ENCODE peak calls at places on chromosomes 12 and 14, in six cellular contexts. O is GM23338, M is cardiac muscle cell, N is dorsolateral prefrontal cortex, Y is AG10803, K is testis. G is an unnamed sample.
A peak's percentile ranks its signal among the peaks of the same experiment; 100 is the strongest.

GRCh38 chr14:99809376-99809775 is 16.2 kb downstream of the EML1 start:
- DNase-seq in O (no peak), M (peak; percentile 95), N (peak; percentile 56), Y (peak; percentile 94), K (no peak), G (no peak)

GRCh38 chr14:34029921-34030334 is 79.1 kb upstream of the EGLN3 start:
- DNase-seq in O (peak; percentile 20), M (peak; percentile 88), N (no peak), Y (peak; percentile 54), K (peak; percentile 67), G (no peak)

GRCh38 chr12:69405466-69405865 is 45.9 kb downstream of the YEATS4 start:
- DNase-seq in O (no peak), M (peak; percentile 95), N (no peak), Y (peak; percentile 92), K (no peak), G (peak; percentile 95)

GRCh38 chr12:24695657-24696329 is 253.1 kb downstream of the BCAT1 start:
- DNase-seq in O (no peak), M (peak; percentile 25), N (no peak), Y (no peak), K (no peak), G (no peak)

GRCh38 chr14:61188936-61189808 is 92.0 kb downstream of the TMEM30B start:
- DNase-seq in O (peak; percentile 89), M (peak; percentile 81), N (peak; percentile 45), Y (peak; percentile 62), K (peak; percentile 44), G (no peak)

GRCh38 chr12:57235728-57236131 is 6.2 kb downstream of the SHMT2 start:
- DNase-seq in O (no peak), M (no peak), N (no peak), Y (no peak), K (no peak), G (no peak)

GRCh38 chr12:90543393-90543792 is 411.6 kb downstream of the CCER1 start:
- DNase-seq in O (peak; percentile 3), M (peak; percentile 61), N (no peak), Y (peak; percentile 12), K (no peak), G (no peak)

GRCh38 chr14:69614592-69614991 is 3.2 kb downstream of the SUSD6 start:
- DNase-seq in O (no peak), M (no peak), N (no peak), Y (no peak), K (peak; percentile 53), G (no peak)

GRCh38 chr12:68497702-68498101 is 113.0 kb upstream of the RAP1B start:
- DNase-seq in O (no peak), M (peak; percentile 87), N (no peak), Y (peak; percentile 100), K (no peak), G (peak; percentile 99)

GRCh38 chr14:53044486-53044885 is 93.6 kb upstream of the FERMT2 start:
- DNase-seq in O (no peak), M (peak; percentile 63), N (no peak), Y (peak; percentile 78), K (no peak), G (peak; percentile 73)

GRCh38 chr14:30980980-30981379 is 44.5 kb upstream of the AP4S1 start:
- DNase-seq in O (no peak), M (no peak), N (no peak), Y (no peak), K (no peak), G (no peak)

GRCh38 chr14:23582906-23583760 is 4.5 kb upstream of the JPH4 start:
- DNase-seq in O (no peak), M (no peak), N (no peak), Y (no peak), K (no peak), G (no peak)

GRCh38 chr14:31943217-31943616 is 133.9 kb upstream of the ARHGAP5 start:
- DNase-seq in O (no peak), M (no peak), N (no peak), Y (no peak), K (no peak), G (no peak)

GRCh38 chr12:70806827-70807226 is 113.7 kb downstream of the PTPRR start:
- DNase-seq in O (no peak), M (no peak), N (no peak), Y (no peak), K (no peak), G (no peak)

GRCh38 chr12:95859344-95859816 is 628 bp downstream of the SNRPF start:
- DNase-seq in O (peak; percentile 65), M (peak; percentile 26), N (no peak), Y (peak; percentile 17), K (no peak), G (no peak)

GRCh38 chr14:62213516-62213915 is 451.3 kb downstream of the SNAPC1 start:
- DNase-seq in O (no peak), M (peak; percentile 62), N (no peak), Y (no peak), K (no peak), G (no peak)

GRCh38 chr12:47882796-47883546 is 21.8 kb downstream of the VDR start:
- DNase-seq in O (peak; percentile 11), M (no peak), N (peak; percentile 65), Y (no peak), K (peak; percentile 58), G (no peak)

GRCh38 chr14:50064993-50065392 is 51.4 kb downstream of the VCPKMT start:
- DNase-seq in O (no peak), M (no peak), N (no peak), Y (peak; percentile 40), K (peak; percentile 50), G (no peak)

GRCh38 chr14:78173266-78174001 is 3.3 kb downstream of the NRXN3 start:
- DNase-seq in O (no peak), M (no peak), N (no peak), Y (no peak), K (no peak), G (no peak)

GRCh38 chr14:89025581-89026236 is 201.3 kb downstream of the TTC8 start:
- DNase-seq in O (no peak), M (peak; percentile 68), N (no peak), Y (peak; percentile 97), K (no peak), G (peak; percentile 51)

GRCh38 chr14:96086032-96086431 is 46.9 kb downstream of the C14orf132 start:
- DNase-seq in O (no peak), M (peak; percentile 70), N (no peak), Y (peak; percentile 72), K (no peak), G (no peak)

GRCh38 chr14:97177016-97177415 is 379.8 kb downstream of the VRK1 start:
- DNase-seq in O (peak; percentile 64), M (no peak), N (no peak), Y (peak; percentile 9), K (no peak), G (no peak)

GRCh38 chr14:60093606-60094005 is 1.9 kb downstream of the PCNX4 start:
- DNase-seq in O (no peak), M (no peak), N (no peak), Y (no peak), K (no peak), G (no peak)

GRCh38 chr12:1429980-1430379 is 164.4 kb downstream of the FBXL14 start:
- DNase-seq in O (no peak), M (peak; percentile 90), N (no peak), Y (peak; percentile 94), K (no peak), G (peak; percentile 37)

GRCh38 chr14:60508707-60509437 is at the start of gene SIX6:
- DNase-seq in O (peak; percentile 92), M (peak; percentile 20), N (no peak), Y (peak; percentile 6), K (peak; percentile 38), G (no peak)

GRCh38 chr12:46830731-46831334 is 5.0 kb upstream of the SLC38A4 start:
- DNase-seq in O (peak; percentile 65), M (peak; percentile 4), N (no peak), Y (no peak), K (peak; percentile 23), G (no peak)

GRCh38 chr14:35287481-35288013 is 4.6 kb upstream of the PSMA6 start:
- DNase-seq in O (no peak), M (peak; percentile 57), N (no peak), Y (no peak), K (no peak), G (no peak)

GRCh38 chr12:124294686-124295315 is at the start of gene RFLNA:
- DNase-seq in O (peak; percentile 78), M (peak; percentile 45), N (no peak), Y (no peak), K (no peak), G (no peak)

GRCh38 chr12:65529771-65530435 is 251.4 kb downstream of the MSRB3 start:
- DNase-seq in O (no peak), M (no peak), N (no peak), Y (no peak), K (no peak), G (no peak)

GRCh38 chr14:103522028-103522581 is 525 bp downstream of the CKB start:
- DNase-seq in O (peak; percentile 57), M (no peak), N (no peak), Y (no peak), K (no peak), G (no peak)

GRCh38 chr12:88310666-88311065 is 168.6 kb downstream of the TMTC3 start:
- DNase-seq in O (no peak), M (peak; percentile 9), N (no peak), Y (peak; percentile 17), K (no peak), G (no peak)

GRCh38 chr14:25607095-25607657 is 557.2 kb upstream of the STXBP6 start:
- DNase-seq in O (peak; percentile 45), M (no peak), N (no peak), Y (no peak), K (no peak), G (no peak)
- H3K4me3 ChIP-seq in O (no peak overlapping the region), M (no peak overlapping the region), N (no peak overlapping the region), Y (no peak overlapping the region), K (no peak overlapping the region), G (no peak overlapping the region)

GRCh38 chr12:100201604-100202423 is 1.2 kb downstream of the ACTR6 start:
- DNase-seq in O (no peak), M (no peak), N (no peak), Y (no peak), K (no peak), G (no peak)

GRCh38 chr12:100199023-100199346 is 1.6 kb upstream of the ACTR6 start:
- DNase-seq in O (no peak), M (no peak), N (no peak), Y (no peak), K (no peak), G (no peak)

GRCh38 chr12:100197486-100197885 is 3.1 kb upstream of the ACTR6 start:
- DNase-seq in O (no peak), M (no peak), N (no peak), Y (no peak), K (no peak), G (no peak)

GRCh38 chr12:100199347-100200136 is 1.1 kb upstream of the ACTR6 start:
- DNase-seq in O (peak; percentile 94), M (peak; percentile 21), N (peak; percentile 63), Y (peak; percentile 8), K (peak; percentile 82), G (no peak)

GRCh38 chr12:100200450-100201181 is at the start of gene ACTR6:
- DNase-seq in O (peak; percentile 99), M (peak; percentile 97), N (peak; percentile 93), Y (peak; percentile 94), K (peak; percentile 98), G (peak; percentile 68)
- TF ChIP-seq CTCF in O (peak; percentile 1), M (peak; percentile 9), N (peak; percentile 29), Y (no peak), K (no peak), G (no peak)

GRCh38 chr14:67729072-67729561 is 27.4 kb downstream of the RDH12 start:
- DNase-seq in O (peak; percentile 87), M (peak; percentile 33), N (no peak), Y (no peak), K (peak; percentile 15), G (no peak)
- H3K4me3 ChIP-seq in O (peak overlapping the region; percentile 27), M (no peak overlapping the region), N (no peak overlapping the region), Y (no peak overlapping the region), K (no peak overlapping the region), G (no peak overlapping the region)

GRCh38 chr12:83261998-83262397 is 575.3 kb downstream of the TMTC2 start:
- DNase-seq in O (peak; percentile 33), M (no peak), N (no peak), Y (no peak), K (no peak), G (no peak)
- TF ChIP-seq CTCF in O (peak; percentile 61), M (no peak), N (no peak), Y (no peak), K (no peak), G (no peak)

G was measured in AG04449.